ENCODE peak calls at places on chromosomes 11 and 22, in eight cellular contexts. P is progenitor cell of endocrine pancreas, Y is lower lobe of right lung, B is keratinocyte, U is cardiac fibroblast, V is GM23338, W is fibroblast of pulmonary artery, S is astrocyte of the spinal cord. N is an unnamed sample.

GRCh38 chr11:106681435-106681834 is 336.8 kb downstream of the GUCY1A2 start:
- DNase-seq in P (no peak), Y (no peak), B (no peak), U (no peak), V (no peak), W (no peak), S (no peak), N (no peak)

GRCh38 chr11:70820311-70820710 is 422.0 kb downstream of the CTTN start:
- DNase-seq in P (no peak), Y (no peak), B (no peak), U (no peak), V (no peak), W (no peak), S (no peak), N (no peak)

GRCh38 chr22:19565382-19565902 is 41.2 kb upstream of the CLDN5 start:
- DNase-seq in P (no peak), Y (no peak), B (no peak), U (no peak), V (no peak), W (no peak), S (no peak), N (no peak)

GRCh38 chr22:25933158-25933788 is 191.3 kb downstream of the MYO18B start:
- DNase-seq in P (no peak), Y (no peak), B (no peak), U (no peak), V (no peak), W (no peak), S (no peak), N (no peak)

GRCh38 chr11:69642549-69642912 is 1.6 kb downstream of the CCND1 start:
- DNase-seq in P (no peak), Y (no peak), B (no peak), U (no peak), V (peak; percentile 27), W (no peak), S (no peak), N (no peak)

GRCh38 chr11:44834846-44835245 is 108.1 kb downstream of the TSPAN18 start:
- DNase-seq in P (no peak), Y (no peak), B (no peak), U (no peak), V (no peak), W (no peak), S (no peak), N (no peak)

GRCh38 chr22:24235315-24235714 is 9.6 kb downstream of the GGT5 start:
- DNase-seq in P (no peak), Y (no peak), B (no peak), U (no peak), V (no peak), W (no peak), S (no peak), N (no peak)

GRCh38 chr22:36344106-36344827 is 43.5 kb downstream of the MYH9 start:
- DNase-seq in P (no peak), Y (no peak), B (no peak), U (no peak), V (no peak), W (no peak), S (no peak), N (no peak)

GRCh38 chr11:113446112-113446511 is 29.1 kb downstream of the DRD2 start:
- DNase-seq in P (no peak), Y (no peak), B (no peak), U (peak; percentile 59), V (no peak), W (peak; percentile 57), S (peak; percentile 21), N (no peak)

GRCh38 chr11:10351768-10352641 is 47.1 kb downstream of the ADM start:
- DNase-seq in P (peak; percentile 11), Y (no peak), B (no peak), U (peak; percentile 85), V (peak; percentile 99), W (peak; percentile 92), S (peak; percentile 82), N (no peak)

GRCh38 chr22:29335656-29336055 is 20.2 kb upstream of the RASL10A start:
- DNase-seq in P (no peak), Y (no peak), B (no peak), U (no peak), V (no peak), W (no peak), S (no peak), N (no peak)

GRCh38 chr11:73308003-73308962 is at the start of gene ARHGEF17:
- DNase-seq in P (peak; percentile 67), Y (peak; percentile 79), B (no peak), U (peak; percentile 87), V (peak; percentile 88), W (peak; percentile 75), S (peak; percentile 88), N (peak; percentile 76)

GRCh38 chr22:33789690-33790253 is 130.5 kb downstream of the LARGE1 start:
- DNase-seq in P (no peak), Y (no peak), B (no peak), U (no peak), V (no peak), W (no peak), S (no peak), N (no peak)

GRCh38 chr11:126990716-126991480 is 9.7 kb downstream of the KIRREL3 start:
- DNase-seq in P (no peak), Y (no peak), B (no peak), U (peak; percentile 10), V (no peak), W (peak; percentile 6), S (peak; percentile 32), N (no peak)
- TF ChIP-seq CTCF in P (no peak), Y (peak; percentile 3), B (no peak), U (no peak), V (no peak), W (no peak), S (no peak), N (no peak)

GRCh38 chr22:43177479-43177878 is 9.5 kb downstream of the TTLL12 start:
- DNase-seq in P (no peak), Y (no peak), B (no peak), U (no peak), V (no peak), W (no peak), S (no peak), N (no peak)

GRCh38 chr22:43176090-43176489 is 10.8 kb downstream of the TTLL12 start:
- DNase-seq in P (no peak), Y (no peak), B (no peak), U (no peak), V (no peak), W (no peak), S (no peak), N (no peak)

GRCh38 chr22:43173566-43173965 is 13.4 kb downstream of the TTLL12 start:
- DNase-seq in P (no peak), Y (no peak), B (no peak), U (no peak), V (no peak), W (no peak), S (no peak), N (no peak)

GRCh38 chr22:43173976-43174720 is 12.8 kb downstream of the TTLL12 start:
- DNase-seq in P (no peak), Y (no peak), B (no peak), U (no peak), V (no peak), W (no peak), S (no peak), N (no peak)

DNA sequence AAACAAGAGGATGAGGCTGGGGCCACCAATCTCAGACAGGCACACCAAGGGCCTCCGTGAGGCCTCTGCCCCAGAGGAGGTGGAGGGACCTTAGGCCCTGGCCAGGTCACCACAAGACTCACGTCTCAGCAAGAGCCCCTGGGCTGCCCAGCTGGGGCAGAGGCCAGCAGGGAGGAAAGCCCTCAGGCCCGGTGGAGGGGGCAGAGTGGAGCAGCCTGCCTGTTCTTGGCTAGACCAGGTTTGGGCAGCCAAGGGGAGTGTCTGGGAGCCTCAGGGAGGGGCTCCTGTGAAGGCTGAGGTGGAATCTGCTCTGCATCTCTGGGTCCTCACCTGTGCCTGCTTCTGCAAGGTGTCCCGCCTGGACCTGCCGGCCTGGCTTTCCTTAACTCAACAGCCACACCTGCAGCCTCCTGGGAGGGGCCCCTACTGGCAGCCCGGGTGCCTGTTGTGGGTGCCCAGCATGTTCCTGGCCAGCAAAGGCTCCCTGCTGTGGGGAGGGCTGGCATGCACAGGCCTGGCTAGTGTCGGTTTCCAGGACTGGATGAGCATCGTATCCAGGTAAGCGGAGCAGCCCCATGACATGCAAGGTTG is 11.9 kb downstream of the TTLL12 start:
- DNase-seq in P (no peak), Y (no peak), B (no peak), U (no peak), V (no peak), W (no peak), S (no peak), N (no peak)
- TF ChIP-seq CTCF in P (no peak), Y (no peak), B (peak; percentile 29), U (no peak), V (no peak), W (no peak), S (no peak), N (no peak)

DNA sequence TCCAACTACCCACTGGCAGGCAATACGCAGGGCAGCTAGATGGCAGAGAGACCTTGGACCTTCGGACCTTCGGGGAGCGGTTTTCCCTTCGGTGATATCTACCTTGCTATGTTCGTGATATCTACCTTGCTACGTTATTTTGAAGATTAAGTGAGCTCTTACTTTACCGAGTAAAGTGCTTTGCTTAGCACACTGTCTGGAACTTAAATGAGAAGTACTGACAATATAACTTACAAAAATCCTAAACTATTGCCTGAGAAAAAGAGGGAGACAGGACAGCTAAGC is 1.0 kb upstream of the PRDM10 start:
- DNase-seq in P (no peak), Y (no peak), B (no peak), U (no peak), V (no peak), W (no peak), S (no peak), N (peak; percentile 68)
- TF ChIP-seq CTCF in P (no peak), Y (no peak), B (no peak), U (no peak), V (no peak), W (no peak), S (no peak), N (no peak)

GRCh38 chr11:79052539-79052938 is 388.3 kb downstream of the TENM4 start:
- DNase-seq in P (no peak), Y (no peak), B (no peak), U (peak; percentile 25), V (peak; percentile 61), W (no peak), S (peak; percentile 35), N (no peak)
- TF ChIP-seq CTCF in P (peak; percentile 35), Y (no peak), B (peak; percentile 48), U (no peak), V (peak; percentile 75), W (peak; percentile 18), S (peak; percentile 53), N (peak; percentile 22)

GRCh38 chr11:9095421-9095820 is 4.0 kb upstream of the SCUBE2 start:
- DNase-seq in P (no peak), Y (no peak), B (no peak), U (no peak), V (peak; percentile 35), W (no peak), S (no peak), N (no peak)

GRCh38 chr11:9092085-9092484 is 686 bp upstream of the SCUBE2 start:
- DNase-seq in P (no peak), Y (no peak), B (no peak), U (no peak), V (no peak), W (no peak), S (no peak), N (no peak)

GRCh38 chr11:9091044-9091936 is at the start of gene SCUBE2:
- DNase-seq in P (no peak), Y (no peak), B (no peak), U (no peak), V (peak; percentile 55), W (no peak), S (no peak), N (no peak)

GRCh38 chr11:9094420-9094819 is 3.0 kb upstream of the SCUBE2 start:
- DNase-seq in P (no peak), Y (no peak), B (no peak), U (no peak), V (no peak), W (no peak), S (no peak), N (no peak)

GRCh38 chr11:9092846-9093778 is 1.7 kb upstream of the SCUBE2 start:
- DNase-seq in P (no peak), Y (no peak), B (no peak), U (peak; percentile 17), V (no peak), W (peak; percentile 17), S (peak; percentile 6), N (no peak)
- TF ChIP-seq CTCF in P (peak; percentile 31), Y (no peak), B (peak; percentile 45), U (peak; percentile 30), V (peak; percentile 35), W (peak; percentile 36), S (peak; percentile 25), N (no peak)

N was measured in testis.